ENCODE peak calls at places on chromosome 12, in four cellular contexts. Q is HepG2, R is bronchial epithelial cell, L is fibroblast of lung. I is an unnamed sample.

GRCh38 chr12:91219511-91219910 is 36.9 kb upstream of the DCN start:
- DNase-seq in L (peak), R (peak), Q (no peak), I (no peak)

GRCh38 chr12:30999011-30999410 is 72.5 kb downstream of the TSPAN11 start:
- DNase-seq in R (no peak), L (no peak), Q (no peak), I (no peak)

GRCh38 chr12:42097971-42098370 is 46.7 kb downstream of the GXYLT1 start:
- DNase-seq in Q (no peak), L (no peak), R (no peak), I (no peak)

GRCh38 chr12:11171953-11172675 is 1.1 kb downstream of the SMIM10L1 start:
- DNase-seq in Q (peak), R (peak), L (peak), I (no peak)

GRCh38 chr12:31514912-31515311 is 76.0 kb downstream of the DENND5B start:
- DNase-seq in Q (no peak), R (no peak), L (no peak), I (no peak)

GRCh38 chr12:97164936-97165335 is 257.9 kb downstream of the NEDD1 start:
- DNase-seq in L (no peak), R (no peak), Q (no peak), I (no peak)

GRCh38 chr12:8554451-8555195 is 13.9 kb upstream of the CLEC4E start:
- DNase-seq in Q (no peak), L (peak), R (peak), I (no peak)

GRCh38 chr12:131613678-131614077 is 97.2 kb upstream of the SFSWAP start:
- DNase-seq in R (no peak), Q (no peak), L (no peak), I (no peak)

GRCh38 chr12:26524862-26525465 is 308.0 kb downstream of the ITPR2 start:
- DNase-seq in L (peak), R (peak), Q (no peak), I (no peak)

GRCh38 chr12:93054021-93054420 is 124.9 kb upstream of the EEA1 start:
- DNase-seq in Q (no peak), L (no peak), R (no peak), I (no peak)

GRCh38 chr12:77299910-77300772 is 234.8 kb upstream of the E2F7 start:
- DNase-seq in R (peak), Q (no peak), L (peak), I (peak)

GRCh38 chr12:26226119-26226518 is 30.7 kb downstream of the SSPN start:
- DNase-seq in L (no peak), R (no peak), Q (no peak), I (no peak)

GRCh38 chr12:26195250-26195640 is at the start of gene SSPN:
- DNase-seq in R (no peak), L (peak), Q (no peak), I (peak)

GRCh38 chr12:48978291-48978740 is at the start of gene WNT1:
- DNase-seq in Q (no peak), L (no peak), R (no peak), I (no peak)

GRCh38 chr12:26895672-26896071 is 42.1 kb downstream of the INTS13 start:
- DNase-seq in Q (no peak), R (no peak), L (no peak), I (no peak)

GRCh38 chr12:19657401-19657800 is 218.1 kb downstream of the AEBP2 start:
- DNase-seq in R (no peak), Q (no peak), L (peak), I (peak)

GRCh38 chr12:12665194-12665593 is 30.8 kb downstream of the GPR19 start:
- DNase-seq in Q (no peak), L (no peak), R (no peak), I (no peak)

GRCh38 chr12:111178194-111179081 is 190.5 kb downstream of the PHETA1 start:
- DNase-seq in R (no peak), L (peak), Q (no peak), I (no peak)

GRCh38 chr12:76284816-76285750 is 63.1 kb downstream of the BBS10 start:
- DNase-seq in Q (peak), L (peak), R (peak), I (no peak)

GRCh38 chr12:51923506-51924365 is 16.4 kb downstream of the ACVRL1 start:
- DNase-seq in L (peak), R (no peak), Q (no peak), I (no peak)

GRCh38 chr12:19778111-19778688 is 338.9 kb downstream of the AEBP2 start:
- DNase-seq in R (peak), L (peak), Q (no peak), I (no peak)

GRCh38 chr12:57190037-57190436 is 26.6 kb upstream of the NXPH4 start:
- DNase-seq in R (no peak), L (no peak), Q (no peak), I (no peak)

GRCh38 chr12:124940393-124941169 is 26.1 kb upstream of the UBC start:
- DNase-seq in Q (peak), R (peak), L (peak), I (peak)

GRCh38 chr12:59096246-59096645 is 175.9 kb upstream of the LRIG3 start:
- DNase-seq in L (no peak), R (peak), Q (no peak), I (no peak)

GRCh38 chr12:96136129-96136528 is 58.0 kb upstream of the ELK3 start:
- DNase-seq in Q (no peak), R (no peak), L (peak), I (peak)

GRCh38 chr12:110282956-110283817 is 2.1 kb downstream of the ATP2A2 start:
- DNase-seq in Q (no peak), L (no peak), R (no peak), I (no peak)

GRCh38 chr12:75642226-75642625 is 130.8 kb upstream of the KRR1 start:
- DNase-seq in R (peak), L (no peak), Q (no peak), I (no peak)

GRCh38 chr12:80979821-80980220 is 42.1 kb upstream of the LIN7A start:
- DNase-seq in R (peak), L (no peak), Q (no peak), I (no peak)

GRCh38 chr12:76519538-76519937 is 40.0 kb downstream of the OSBPL8 start:
- DNase-seq in L (no peak), R (no peak), Q (no peak), I (no peak)

GRCh38 chr12:88746386-88746785 is 166.1 kb upstream of the KITLG start:
- DNase-seq in R (no peak), Q (no peak), L (peak), I (no peak)

GRCh38 chr12:24955389-24955788 is 6.5 kb upstream of the BCAT1 start:
- DNase-seq in L (no peak), R (no peak), Q (no peak), I (no peak)

GRCh38 chr12:29728033-29728432 is 55.7 kb downstream of the TMTC1 start:
- DNase-seq in Q (no peak), R (no peak), L (no peak), I (no peak)

GRCh38 chr12:12008232-12008850 is 62.4 kb upstream of the BCL2L14 start:
- DNase-seq in L (no peak), R (no peak), Q (no peak), I (no peak)

GRCh38 chr12:123444396-123445026 is 8.0 kb upstream of the RILPL2 start:
- DNase-seq in L (peak), R (peak), Q (peak), I (peak)

GRCh38 chr12:112906712-112907414 is at the start of gene OAS1:
- DNase-seq in R (peak), L (peak), Q (peak), I (no peak)

DNA sequence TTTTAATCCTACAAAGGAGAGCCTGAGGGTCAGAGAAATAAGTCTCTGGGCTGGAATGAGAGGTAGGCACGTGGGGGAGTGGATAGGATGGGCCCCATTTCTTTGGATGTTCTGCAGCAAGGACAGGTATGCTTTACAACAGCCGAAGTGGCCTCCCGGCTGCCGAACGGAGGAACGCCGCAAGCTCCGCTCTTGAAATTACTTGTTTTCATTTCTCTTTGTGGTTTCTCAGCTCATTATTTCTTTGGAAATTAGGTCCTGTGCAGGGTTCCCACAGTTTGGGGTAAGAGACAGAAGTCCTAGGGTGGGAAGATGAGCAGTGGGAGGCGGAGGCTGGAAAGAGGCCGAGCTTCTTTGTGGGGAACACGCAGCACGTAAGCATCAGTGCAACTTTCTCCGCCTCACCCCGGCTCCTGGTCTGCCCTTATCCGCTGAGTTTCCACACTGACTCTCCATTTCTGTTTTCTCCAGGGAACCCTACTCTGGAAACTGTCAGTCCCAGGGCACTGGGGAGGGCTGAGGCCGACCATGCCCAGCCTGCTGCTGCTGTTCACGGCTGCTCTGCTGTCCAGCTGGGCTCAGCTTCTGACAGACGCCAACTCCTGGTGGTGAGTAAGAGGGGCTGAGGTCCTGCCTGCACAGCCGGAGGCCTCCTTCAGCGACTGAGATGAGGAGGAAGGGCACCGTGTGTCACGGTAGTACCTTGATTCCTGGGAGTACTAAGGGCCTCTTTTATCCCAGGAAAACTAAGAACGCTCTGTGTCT is 2.0 kb downstream of the WNT5B start:
- DNase-seq in R (no peak), Q (peak), L (peak), I (peak)
- H3K4me3 ChIP-seq in R (no peak), Q (no peak), L (no peak), I (no peak)

DNA sequence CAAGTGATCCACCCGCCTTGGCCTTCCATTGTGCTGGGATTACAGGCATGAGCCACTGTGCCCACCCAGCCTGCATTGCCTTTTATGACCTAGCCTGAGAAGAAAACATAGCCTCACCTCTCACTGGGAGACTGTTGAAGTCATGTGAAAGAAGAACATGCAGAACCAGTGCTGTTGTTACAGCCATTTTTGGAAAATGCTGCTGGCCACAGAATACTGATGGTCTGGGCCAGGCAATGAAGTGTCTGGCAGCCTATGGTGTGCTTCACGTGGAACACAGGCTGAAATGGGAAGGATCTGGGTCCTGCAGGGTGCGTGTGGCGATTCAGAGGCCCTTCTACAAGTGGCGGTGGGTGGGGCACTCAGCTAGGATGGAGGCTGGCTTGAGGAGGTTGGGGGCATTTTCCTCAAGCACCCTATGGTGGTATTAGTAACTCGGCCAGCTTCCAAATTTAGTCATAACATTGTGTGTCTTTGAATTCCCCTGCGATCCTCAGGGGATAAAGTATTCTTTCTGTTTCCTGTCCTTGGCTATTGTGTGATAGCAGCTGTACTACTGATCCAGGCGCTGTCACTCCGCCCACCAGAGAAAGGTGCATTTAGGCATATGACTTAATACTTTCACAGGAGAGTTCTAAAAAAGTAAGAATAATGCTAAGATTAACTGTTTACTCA is 9.1 kb upstream of the RAD52 start:
- DNase-seq in R (peak), Q (no peak), L (no peak), I (no peak)
- H3K4me3 ChIP-seq in R (no peak), Q (no peak), L (no peak), I (no peak)

GRCh38 chr12:106645074-106645421 is 62.2 kb downstream of the RFX4 start:
- DNase-seq in L (no peak), Q (peak), R (peak), I (no peak)
- H3K4me3 ChIP-seq in L (no peak), Q (peak), R (no peak), I (no peak)

GRCh38 chr12:6200266-6201198 is at the start of gene CD9:
- DNase-seq in R (no peak), Q (no peak), L (no peak), I (no peak)
- H3K4me3 ChIP-seq in R (peak), Q (peak), L (peak), I (peak)

DNA sequence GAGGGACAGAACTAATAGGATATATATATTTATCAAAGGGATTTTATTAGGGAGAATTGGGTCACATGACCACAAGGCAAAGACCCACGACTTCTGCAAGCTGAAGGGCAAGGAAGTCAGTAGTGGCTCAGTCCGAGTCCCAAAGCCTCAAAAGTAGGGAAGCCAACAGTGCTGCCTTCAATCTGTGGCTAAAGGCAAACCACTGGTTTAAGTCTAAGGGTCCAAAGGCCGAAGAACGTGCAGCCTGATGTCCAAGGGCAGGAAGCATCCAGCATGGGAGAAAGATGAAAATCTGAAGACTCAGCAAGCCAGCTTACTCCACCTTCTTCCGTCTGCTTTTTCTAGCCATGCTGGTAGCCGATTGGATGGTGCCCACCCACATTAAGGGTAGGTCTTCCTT is 157.9 kb upstream of the CRY1 start:
- DNase-seq in R (no peak), Q (no peak), L (no peak), I (no peak)
- H3K4me3 ChIP-seq in R (no peak), Q (no peak), L (no peak), I (no peak)

DNA sequence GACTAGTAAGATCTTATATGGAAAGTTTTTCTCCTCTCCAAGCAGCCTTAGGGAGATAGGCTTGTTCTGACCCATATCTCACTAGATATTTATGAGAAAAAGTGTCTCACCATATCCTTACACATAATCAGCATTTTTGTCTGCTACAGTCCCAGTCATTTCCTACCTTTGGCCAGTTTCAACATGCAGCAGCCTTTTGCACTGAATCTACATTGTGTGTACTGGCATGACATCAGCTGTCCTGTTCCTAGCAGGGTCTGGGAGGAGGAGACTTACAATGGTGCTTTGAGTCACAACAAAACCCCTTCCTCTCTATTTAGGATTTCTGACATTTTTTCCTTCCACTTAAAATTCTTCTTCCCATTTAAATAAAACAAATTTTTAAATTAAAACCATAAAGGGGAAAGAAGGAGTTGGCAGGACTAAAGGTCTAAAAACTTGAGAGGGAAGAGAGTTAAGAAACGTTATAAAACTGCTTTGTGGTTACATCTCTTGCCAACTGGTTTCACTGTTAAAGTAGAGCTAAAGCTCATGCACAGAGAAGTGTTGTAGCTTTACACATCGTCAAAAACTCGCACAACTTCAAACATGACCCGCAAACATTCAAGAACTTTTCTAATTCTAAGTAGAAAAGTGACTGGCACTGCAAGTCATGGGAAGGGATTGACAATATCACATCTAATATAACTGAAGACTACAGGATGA is 53.3 kb upstream of the CERS5 start:
- DNase-seq in Q (no peak), R (peak), L (peak), I (no peak)
- H3K4me3 ChIP-seq in Q (no peak), R (peak), L (peak), I (peak)

GRCh38 chr12:45986646-45987338 is 3.6 kb downstream of the SCAF11 start:
- DNase-seq in L (no peak), Q (no peak), R (no peak), I (no peak)

GRCh38 chr12:45989277-45989856 is 1.0 kb downstream of the SCAF11 start:
- DNase-seq in L (peak), Q (no peak), R (peak), I (no peak)

GRCh38 chr12:45987339-45987726 is 3.0 kb downstream of the SCAF11 start:
- DNase-seq in R (peak), Q (no peak), L (no peak), I (no peak)

GRCh38 chr12:45989857-45990467 is 412 bp downstream of the SCAF11 start:
- DNase-seq in Q (peak), R (no peak), L (peak), I (no peak)

GRCh38 chr12:45988259-45988658 is 2.1 kb downstream of the SCAF11 start:
- DNase-seq in L (peak), R (peak), Q (no peak), I (no peak)
- H3K4me3 ChIP-seq in L (peak), R (no peak), Q (peak), I (peak)

DNA sequence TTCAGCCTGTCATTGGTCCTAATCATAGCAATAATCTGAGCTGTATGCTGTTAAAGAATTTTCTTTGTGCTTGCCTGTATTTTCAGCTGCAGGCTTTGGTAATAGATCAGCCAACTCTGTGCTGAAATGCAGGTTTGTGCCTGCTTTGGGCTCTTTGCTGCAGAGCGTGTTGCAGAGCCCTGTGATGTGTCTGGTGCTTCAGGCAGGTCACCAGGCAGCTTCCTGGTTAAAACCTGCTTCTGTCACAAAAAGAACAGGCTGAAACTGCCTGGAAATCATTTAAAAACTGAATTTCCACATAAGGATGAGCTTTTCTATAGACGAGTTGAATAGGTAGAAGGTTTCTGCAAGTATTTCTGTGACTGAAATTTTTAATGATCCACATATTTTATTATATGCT is 3.1 kb downstream of the DIP2B start:
- DNase-seq in R (peak), Q (no peak), L (no peak), I (no peak)
- H3K4me3 ChIP-seq in R (no peak), Q (peak), L (no peak), I (no peak)

I was measured in skeletal muscle cell.